ENCODE peak calls at places on chromosomes 5 and 9, in nine cellular contexts. X, J, N, G, M, P, H, S and K are unnamed samples.

GRCh38 chr5:59760798-59761348 is 132.7 kb downstream of the PDE4D start:
- DNase-seq in X (no peak), J (no peak), N (peak; percentile 58), G (no peak), M (no peak), P (no peak), H (no peak), S (no peak), K (no peak)

GRCh38 chr5:23012842-23013241 is 159.7 kb upstream of the CDH12 start:
- DNase-seq in X (no peak), J (no peak), N (no peak), G (no peak), M (no peak), P (no peak), H (no peak), S (no peak), K (no peak)

GRCh38 chr5:168819004-168819626 is 239.9 kb upstream of the PANK3 start:
- DNase-seq in X (no peak), J (no peak), N (no peak), G (no peak), M (peak; percentile 74), P (no peak), H (no peak), S (no peak), K (no peak)

GRCh38 chr5:76412511-76412910 is 9.4 kb downstream of the IQGAP2 start:
- DNase-seq in X (no peak), J (no peak), N (no peak), G (no peak), M (no peak), P (no peak), H (no peak), S (no peak), K (no peak)

GRCh38 chr5:6631441-6631840 is 1.4 kb downstream of the NSUN2 start:
- DNase-seq in X (no peak), J (no peak), N (peak; percentile 4), G (no peak), M (no peak), P (no peak), H (no peak), S (no peak), K (no peak)

GRCh38 chr9:91179237-91180138 is 182.2 kb downstream of the AUH start:
- DNase-seq in X (peak; percentile 7), J (no peak), N (peak; percentile 82), G (no peak), M (no peak), P (no peak), H (no peak), S (peak; percentile 26), K (no peak)

GRCh38 chr5:76274566-76274965 is 128.5 kb upstream of the IQGAP2 start:
- DNase-seq in X (no peak), J (no peak), N (no peak), G (no peak), M (no peak), P (no peak), H (no peak), S (no peak), K (no peak)

GRCh38 chr9:89795555-89796195 is 190.9 kb downstream of the GADD45G start:
- DNase-seq in X (no peak), J (no peak), N (no peak), G (no peak), M (no peak), P (no peak), H (no peak), S (no peak), K (no peak)

GRCh38 chr9:32486839-32487562 is 39.0 kb downstream of the RIGI start:
- DNase-seq in X (no peak), J (no peak), N (peak; percentile 8), G (no peak), M (no peak), P (no peak), H (no peak), S (no peak), K (no peak)

GRCh38 chr9:6566409-6567139 is 79.0 kb downstream of the GLDC start:
- DNase-seq in X (no peak), J (no peak), N (peak; percentile 98), G (no peak), M (no peak), P (no peak), H (peak; percentile 13), S (no peak), K (no peak)

GRCh38 chr5:173629628-173630027 is 13.2 kb upstream of the BOD1 start:
- DNase-seq in X (no peak), J (no peak), N (no peak), G (no peak), M (peak; percentile 56), P (no peak), H (peak; percentile 7), S (no peak), K (peak; percentile 39)

GRCh38 chr9:117189121-117189520 is 225.7 kb downstream of the ASTN2 start:
- DNase-seq in X (no peak), J (no peak), N (peak; percentile 10), G (no peak), M (no peak), P (no peak), H (no peak), S (no peak), K (no peak)

GRCh38 chr5:83470920-83471404 is 582 bp upstream of the VCAN start:
- DNase-seq in X (no peak), J (no peak), N (no peak), G (no peak), M (peak; percentile 60), P (no peak), H (no peak), S (no peak), K (no peak)

GRCh38 chr5:178306430-178307225 is 74.0 kb upstream of the PHYKPL start:
- DNase-seq in X (no peak), J (no peak), N (no peak), G (no peak), M (no peak), P (peak; percentile 58), H (no peak), S (no peak), K (no peak)

GRCh38 chr9:90961375-90961774 is 159.8 kb downstream of the SYK start:
- DNase-seq in X (no peak), J (no peak), N (peak; percentile 32), G (no peak), M (no peak), P (no peak), H (no peak), S (peak; percentile 42), K (no peak)

GRCh38 chr9:84701801-84702200 is 32.3 kb downstream of the NTRK2 start:
- DNase-seq in X (no peak), J (no peak), N (no peak), G (no peak), M (no peak), P (no peak), H (no peak), S (no peak), K (no peak)

GRCh38 chr9:83620841-83621636 is 1.9 kb upstream of the IDNK start:
- DNase-seq in X (peak; percentile 30), J (no peak), N (peak; percentile 57), G (peak; percentile 19), M (peak; percentile 78), P (no peak), H (peak; percentile 20), S (no peak), K (no peak)

GRCh38 chr9:19020886-19021285 is 12.1 kb downstream of the SAXO1 start:
- DNase-seq in X (no peak), J (no peak), N (no peak), G (no peak), M (no peak), P (no peak), H (no peak), S (no peak), K (no peak)

GRCh38 chr9:98538626-98539031 is 170.1 kb downstream of the GABBR2 start:
- DNase-seq in X (no peak), J (no peak), N (peak; percentile 61), G (no peak), M (no peak), P (no peak), H (no peak), S (peak; percentile 79), K (no peak)

GRCh38 chr5:60595183-60595582 is 104.8 kb downstream of the DEPDC1B start:
- DNase-seq in X (no peak), J (no peak), N (no peak), G (no peak), M (no peak), P (no peak), H (no peak), S (no peak), K (no peak)

GRCh38 chr9:114349713-114350480 is 20.2 kb downstream of the ORM2 start:
- DNase-seq in X (no peak), J (no peak), N (no peak), G (no peak), M (no peak), P (no peak), H (no peak), S (no peak), K (no peak)

GRCh38 chr9:100597236-100597635 is 19.4 kb downstream of the CAVIN4 start:
- DNase-seq in X (no peak), J (no peak), N (no peak), G (no peak), M (no peak), P (no peak), H (no peak), S (no peak), K (no peak)

GRCh38 chr5:177973066-177973635 is 22.9 kb downstream of the PROP1 start:
- DNase-seq in X (no peak), J (no peak), N (peak; percentile 27), G (no peak), M (no peak), P (no peak), H (no peak), S (no peak), K (no peak)

GRCh38 chr5:56026863-56027300 is 32.1 kb upstream of the IL6ST start:
- DNase-seq in X (no peak), J (no peak), N (peak; percentile 92), G (no peak), M (no peak), P (no peak), H (no peak), S (no peak), K (peak; percentile 25)

GRCh38 chr5:149677721-149678120 is 52.4 kb upstream of the PPARGC1B start:
- DNase-seq in X (no peak), J (no peak), N (no peak), G (no peak), M (no peak), P (peak; percentile 70), H (no peak), S (peak; percentile 36), K (no peak)

GRCh38 chr5:99019812-99020697 is 91.2 kb upstream of the CHD1 start:
- DNase-seq in X (no peak), J (no peak), N (peak; percentile 92), G (no peak), M (no peak), P (no peak), H (no peak), S (no peak), K (no peak)

GRCh38 chr5:91670565-91670964 is 287.4 kb upstream of the ARRDC3 start:
- DNase-seq in X (no peak), J (no peak), N (no peak), G (no peak), M (peak; percentile 37), P (no peak), H (no peak), S (no peak), K (no peak)

GRCh38 chr9:26271495-26272122 is 593.4 kb upstream of the TUSC1 start:
- DNase-seq in X (no peak), J (no peak), N (no peak), G (no peak), M (no peak), P (no peak), H (no peak), S (no peak), K (no peak)

GRCh38 chr9:77593528-77593927 is 54.6 kb downstream of the GNA14 start:
- DNase-seq in X (no peak), J (no peak), N (no peak), G (no peak), M (no peak), P (no peak), H (no peak), S (no peak), K (no peak)

GRCh38 chr5:6592611-6593010 is 40.2 kb downstream of the NSUN2 start:
- DNase-seq in X (no peak), J (no peak), N (peak; percentile 62), G (no peak), M (no peak), P (no peak), H (no peak), S (no peak), K (no peak)

GRCh38 chr9:20292002-20292401 is 330.3 kb downstream of the MLLT3 start:
- DNase-seq in X (no peak), J (no peak), N (peak; percentile 44), G (no peak), M (no peak), P (no peak), H (no peak), S (no peak), K (no peak)